ENCODE peak calls at places on chromosomes 11 and 22, in four cellular contexts. Y, R, N and T are unnamed samples.

GRCh38 chr22:44620129-44620840 is 81.7 kb upstream of the PRR5 start:
- DNase-seq in Y (peak), R (no peak), N (peak), T (peak)

GRCh38 chr22:35987487-35987886 is 41.1 kb downstream of the RBFOX2 start:
- DNase-seq in Y (no peak), R (no peak), N (no peak), T (no peak)

GRCh38 chr11:104372111-104372510 is 208.2 kb upstream of the PDGFD start:
- DNase-seq in Y (no peak), R (no peak), N (no peak), T (no peak)

GRCh38 chr11:130062030-130062429 is 7.7 kb upstream of the APLP2 start:
- DNase-seq in Y (no peak), R (no peak), N (no peak), T (no peak)

GRCh38 chr11:35029979-35030378 is 109.0 kb upstream of the CD44 start:
- DNase-seq in Y (no peak), R (no peak), N (no peak), T (no peak)

GRCh38 chr11:131495417-131495816 is 125.0 kb downstream of the NTM start:
- DNase-seq in Y (no peak), R (no peak), N (peak), T (no peak)

GRCh38 chr22:32590556-32590955 is 115.9 kb downstream of the FBXO7 start:
- DNase-seq in Y (no peak), R (no peak), N (no peak), T (no peak)

GRCh38 chr11:742571-743201 is 4.6 kb upstream of the TALDO1 start:
- DNase-seq in Y (no peak), R (no peak), N (no peak), T (no peak)

GRCh38 chr11:11157201-11157600 is 195.8 kb downstream of the CSNK2A3 start:
- DNase-seq in Y (no peak), R (no peak), N (no peak), T (no peak)

GRCh38 chr11:134359646-134360045 is 27.9 kb downstream of the GLB1L2 start:
- DNase-seq in Y (no peak), R (no peak), N (no peak), T (no peak)

GRCh38 chr11:68328374-68329091 is 16.1 kb downstream of the LRP5 start:
- DNase-seq in Y (no peak), R (peak), N (no peak), T (no peak)

GRCh38 chr11:70000228-70000627 is 77.9 kb upstream of the ANO1 start:
- DNase-seq in Y (no peak), R (no peak), N (no peak), T (no peak)

GRCh38 chr11:102914238-102915043 is 39.7 kb upstream of the MMP12 start:
- DNase-seq in Y (no peak), R (no peak), N (peak), T (peak)

GRCh38 chr11:78037825-78038620 is 14.9 kb upstream of the KCTD14 start:
- DNase-seq in Y (no peak), R (no peak), N (no peak), T (no peak)

GRCh38 chr11:21110378-21110777 is 441.0 kb downstream of the NELL1 start:
- DNase-seq in Y (no peak), R (no peak), N (no peak), T (no peak)

GRCh38 chr22:27004434-27004833 is 347.0 kb downstream of the MIAT start:
- DNase-seq in Y (no peak), R (no peak), N (no peak), T (no peak)

GRCh38 chr11:69939551-69940245 is 120.5 kb upstream of the FGF3 start:
- DNase-seq in Y (no peak), R (no peak), N (no peak), T (no peak)

GRCh38 chr11:75563978-75564552 is 2.0 kb downstream of the SERPINH1 start:
- DNase-seq in Y (no peak), R (no peak), N (peak), T (no peak)

GRCh38 chr11:27215471-27216267 is 147.3 kb downstream of the CCDC34 start:
- DNase-seq in Y (no peak), R (no peak), N (no peak), T (no peak)

GRCh38 chr11:72712168-72712721 is 38.0 kb upstream of the PDE2A start:
- DNase-seq in Y (no peak), R (no peak), N (peak), T (no peak)

GRCh38 chr11:70660059-70660888 is 261.9 kb downstream of the CTTN start:
- DNase-seq in Y (no peak), R (no peak), N (no peak), T (no peak)

GRCh38 chr11:3970101-3970500 is 114.6 kb downstream of the STIM1 start:
- DNase-seq in Y (no peak), R (no peak), N (no peak), T (no peak)

GRCh38 chr11:82995754-82996398 is 75.8 kb downstream of the RAB30 start:
- DNase-seq in Y (no peak), R (no peak), N (peak), T (no peak)

GRCh38 chr22:24994070-24994763 is 41.7 kb downstream of the KIAA1671 start:
- DNase-seq in Y (peak), R (no peak), N (no peak), T (no peak)

GRCh38 chr22:22720201-22720723 is 75.8 kb downstream of the GGTLC2 start:
- DNase-seq in Y (peak), R (peak), N (peak), T (peak)

GRCh38 chr22:32880906-32881596 is 79.5 kb downstream of the TIMP3 start:
- DNase-seq in Y (no peak), R (no peak), N (no peak), T (no peak)

GRCh38 chr11:113615098-113615497 is 91.0 kb downstream of the TMPRSS5 start:
- DNase-seq in Y (no peak), R (no peak), N (no peak), T (no peak)

GRCh38 chr11:73956876-73957653 is 6.2 kb downstream of the DNAJB13 start:
- DNase-seq in Y (no peak), R (no peak), N (no peak), T (no peak)

GRCh38 chr11:118002010-118002540 is 15.9 kb downstream of the IL10RA start:
- DNase-seq in Y (no peak), R (peak), N (no peak), T (no peak)

GRCh38 chr11:29328961-29329441 is 687.8 kb downstream of the KCNA4 start:
- DNase-seq in Y (no peak), R (no peak), N (no peak), T (no peak)